ENCODE peak calls at places on chromosomes 13 and 19, in nine cellular contexts. Y, E, L, X, K, W, H, D and U are unnamed samples.

GRCh38 chr13:45194081-45194939 is 6.5 kb downstream of the KCTD4 start:
- DNase-seq in D (peak), L (no peak), K (no peak), W (no peak), X (peak), Y (peak), H (no peak), E (no peak), U (peak)

GRCh38 chr19:39200818-39201145 is 3.3 kb downstream of the SYCN start:
- DNase-seq in K (no peak), Y (no peak), D (no peak), L (no peak), X (no peak), W (no peak), H (no peak), E (no peak), U (no peak)

GRCh38 chr13:62085832-62086231 is 670.2 kb upstream of the PCDH20 start:
- DNase-seq in Y (no peak), E (no peak), K (no peak), H (no peak), W (no peak), X (no peak), D (no peak), L (no peak), U (no peak)

GRCh38 chr13:29922896-29923295 is 72.5 kb upstream of the UBL3 start:
- DNase-seq in K (no peak), H (no peak), Y (no peak), E (no peak), W (no peak), D (no peak), L (no peak), X (peak), U (no peak)

GRCh38 chr19:5326986-5327623 is 13.5 kb downstream of the PTPRS start:
- DNase-seq in X (no peak), D (no peak), H (no peak), K (no peak), E (no peak), L (no peak), W (no peak), Y (no peak), U (no peak)

GRCh38 chr13:80040219-80040976 is 300.5 kb downstream of the SPRY2 start:
- DNase-seq in D (no peak), Y (no peak), X (peak), H (no peak), L (no peak), K (no peak), E (no peak), W (no peak), U (no peak)

GRCh38 chr13:52849727-52850395 is 1.4 kb upstream of the PCDH8 start:
- DNase-seq in Y (no peak), E (no peak), W (no peak), L (no peak), X (no peak), H (no peak), D (no peak), K (no peak), U (peak)

GRCh38 chr13:23868521-23868920 is 20.7 kb downstream of the MIPEP start:
- DNase-seq in H (no peak), D (no peak), L (no peak), W (no peak), X (peak), Y (no peak), K (no peak), E (no peak), U (no peak)

GRCh38 chr19:14561832-14562351 is 10.0 kb downstream of the NDUFB7 start:
- DNase-seq in D (no peak), L (no peak), X (peak), H (no peak), Y (peak), E (peak), K (no peak), W (no peak), U (peak)

GRCh38 chr13:31009166-31009565 is 76.7 kb downstream of the TEX26 start:
- DNase-seq in Y (no peak), E (no peak), H (no peak), K (no peak), L (no peak), D (no peak), W (no peak), X (peak), U (no peak)

GRCh38 chr13:98842858-98843481 is 90.5 kb upstream of the SLC15A1 start:
- DNase-seq in H (peak), L (peak), Y (peak), K (peak), D (peak), W (peak), X (peak), E (peak), U (peak)

GRCh38 chr19:45070861-45071544 is 5.3 kb downstream of the ZNF296 start:
- DNase-seq in W (no peak), Y (no peak), H (no peak), D (no peak), L (no peak), K (no peak), E (no peak), X (no peak), U (no peak)

GRCh38 chr19:29965529-29965928 is 23.5 kb downstream of the URI1 start:
- DNase-seq in L (no peak), X (peak), D (no peak), Y (no peak), E (no peak), W (no peak), K (no peak), H (no peak), U (no peak)

GRCh38 chr19:40419066-40419612 is 6.0 kb upstream of the PRX start:
- DNase-seq in E (no peak), W (no peak), D (no peak), H (no peak), X (no peak), L (no peak), K (no peak), Y (no peak), U (no peak)

GRCh38 chr13:30581582-30581981 is 36.1 kb upstream of the USPL1 start:
- DNase-seq in W (no peak), X (no peak), E (no peak), Y (no peak), L (no peak), H (no peak), K (no peak), D (no peak), U (no peak)

GRCh38 chr13:113930711-113931637 is 42.9 kb downstream of the C13orf46 start:
- DNase-seq in W (peak), H (peak), L (peak), D (peak), K (peak), X (no peak), E (no peak), Y (no peak), U (no peak)

GRCh38 chr13:76696370-76696769 is 189.8 kb downstream of the KCTD12 start:
- DNase-seq in D (no peak), X (peak), E (no peak), L (no peak), W (no peak), Y (no peak), H (no peak), K (no peak), U (no peak)

GRCh38 chr19:39130337-39131254 is 5.0 kb downstream of the PAK4 start:
- DNase-seq in E (no peak), H (no peak), W (no peak), K (no peak), Y (no peak), X (no peak), L (no peak), D (no peak), U (no peak)

GRCh38 chr13:47233734-47234133 is 336.9 kb upstream of the HTR2A start:
- DNase-seq in K (no peak), W (no peak), Y (peak), D (no peak), E (no peak), H (no peak), L (no peak), X (no peak), U (no peak)

GRCh38 chr19:42113641-42114348 is 18.5 kb downstream of the POU2F2 start:
- DNase-seq in X (peak), K (no peak), W (no peak), Y (no peak), H (no peak), E (peak), L (no peak), D (no peak), U (no peak)

GRCh38 chr19:45906221-45906620 is 3.8 kb upstream of the MYPOP start:
- DNase-seq in H (no peak), L (no peak), Y (no peak), X (peak), E (no peak), W (no peak), D (no peak), K (no peak), U (no peak)

GRCh38 chr19:55720801-55721200 is 17.4 kb downstream of the NLRP9 start:
- DNase-seq in H (no peak), E (no peak), D (no peak), L (no peak), X (no peak), Y (no peak), W (no peak), K (no peak), U (no peak)

GRCh38 chr13:48429886-48430285 is 17.0 kb upstream of the LPAR6 start:
- DNase-seq in L (no peak), X (no peak), K (no peak), H (no peak), W (no peak), Y (no peak), E (no peak), D (no peak), U (no peak)

GRCh38 chr19:1395194-1396018 is 5.9 kb downstream of the GAMT start:
- DNase-seq in H (no peak), L (no peak), K (no peak), Y (no peak), D (no peak), W (no peak), E (peak), X (no peak), U (no peak)

GRCh38 chr19:38211779-38212178 is 12.2 kb downstream of the DPF1 start:
- DNase-seq in Y (no peak), E (no peak), W (no peak), L (no peak), K (no peak), X (no peak), D (no peak), H (no peak), U (no peak)

GRCh38 chr13:109720758-109721184 is 65.6 kb downstream of the IRS2 start:
- DNase-seq in L (no peak), D (no peak), X (no peak), H (no peak), E (no peak), K (no peak), Y (no peak), W (no peak), U (no peak)

GRCh38 chr13:98467263-98467985 is 109.5 kb downstream of the STK24 start:
- DNase-seq in H (no peak), D (peak), K (no peak), Y (no peak), L (no peak), W (no peak), X (no peak), E (no peak), U (no peak)

GRCh38 chr13:92989301-92989700 is 237.3 kb upstream of the GPC6 start:
- DNase-seq in Y (no peak), X (peak), H (no peak), E (no peak), K (no peak), L (no peak), D (no peak), W (no peak), U (no peak)

GRCh38 chr19:42175952-42176648 is 41.4 kb downstream of the DEDD2 start:
- DNase-seq in X (peak), Y (peak), L (no peak), D (no peak), W (no peak), H (no peak), E (no peak), K (no peak), U (peak)

GRCh38 chr13:39765801-39766463 is 110.5 kb downstream of the COG6 start:
- DNase-seq in K (no peak), L (no peak), X (peak), D (peak), W (no peak), H (no peak), Y (peak), E (peak), U (peak)